ENCODE peak calls at places on chromosomes 16 and 17, in nine cellular contexts. J is NB4; E is left colon; Y is CD4-positive, alpha-beta T cell; X is stimulated activated CD8-positive, alpha-beta memory T cell treated with anti-CD3 and anti-CD28 coated beads, Interleukin-15, amount 100 ng/mL, for 4 hours; F is NCI-H187 treated with DMSO at 0.1 percent for 48 hours; O is AG08395; N is KBM-7; W is GM03348. T is an unnamed sample.

GRCh38 chr17:29581583-29582253 is 7.7 kb downstream of the GIT1 start:
- DNase-seq in J (no peak), E (no peak), Y (no peak), X (no peak), F (no peak), O (no peak), N (no peak), W (no peak), T (no peak)

GRCh38 chr16:17166095-17166494 is 304.7 kb downstream of the XYLT1 start:
- DNase-seq in J (no peak), E (no peak), Y (no peak), X (no peak), F (no peak), O (peak), N (no peak), W (peak), T (no peak)

GRCh38 chr17:36919407-36919968 is 17.8 kb upstream of the LHX1 start:
- DNase-seq in J (no peak), E (no peak), Y (no peak), X (no peak), F (no peak), O (no peak), N (no peak), W (no peak), T (no peak)

GRCh38 chr16:19735074-19735867 is 17.2 kb downstream of the IQCK start:
- DNase-seq in J (no peak), E (no peak), Y (no peak), X (no peak), F (no peak), O (no peak), N (no peak), W (no peak), T (no peak)

GRCh38 chr17:82463881-82464566 is 5.5 kb downstream of the NARF start:
- DNase-seq in J (no peak), E (no peak), Y (no peak), X (no peak), F (no peak), O (no peak), N (no peak), W (no peak), T (no peak)

GRCh38 chr17:36888236-36888957 is 48.9 kb upstream of the LHX1 start:
- DNase-seq in J (no peak), E (no peak), Y (no peak), X (no peak), F (peak), O (no peak), N (no peak), W (no peak), T (no peak)

GRCh38 chr16:85927326-85927725 is 28.4 kb downstream of the IRF8 start:
- DNase-seq in J (no peak), E (no peak), Y (no peak), X (no peak), F (no peak), O (no peak), N (no peak), W (no peak), T (no peak)

GRCh38 chr16:1054660-1055556 is 17.6 kb upstream of the SSTR5 start:
- DNase-seq in J (peak), E (no peak), Y (peak), X (no peak), F (no peak), O (peak), N (peak), W (peak), T (peak)